ENCODE peak calls at places on chromosomes 13 and 19, in nine cellular contexts. B is PC-3, E is endodermal cell, G is pancreas, Z is heart right ventricle, P is aorta, I is breast epithelium, U is stomach, A is Peyer's patch. J is an unnamed sample. For H3K9me3 and H3K36me3, the result is how much of the 10 kb centered on the place peaks cover.

GRCh38 chr19:13748169-13748884 is 16.0 kb upstream of the MRI1 start:
- DNase-seq in P (no peak), A (peak), Z (no peak), E (peak), G (peak), B (peak), U (no peak), I (no peak), J (no peak)

GRCh38 chr13:64675256-64675892 is 2554.8 kb downstream of the PCDH9 start:
- DNase-seq in U (no peak), I (no peak), E (no peak), Z (no peak), A (no peak), P (no peak), B (peak), G (no peak), J (no peak)

GRCh38 chr13:28408235-28408848 is 86.6 kb downstream of the FLT1 start:
- DNase-seq in P (no peak), E (no peak), Z (peak), A (peak), G (no peak), U (no peak), B (no peak), I (no peak), J (no peak)

GRCh38 chr19:9847087-9847671 is 12.1 kb downstream of the PIN1 start:
- DNase-seq in G (no peak), Z (no peak), U (peak), B (peak), E (peak), A (peak), I (no peak), P (peak), J (no peak)

GRCh38 chr13:105702441-105702840 is 833.0 kb downstream of the EFNB2 start:
- DNase-seq in G (peak), U (no peak), I (no peak), Z (no peak), B (no peak), A (no peak), E (no peak), P (no peak), J (no peak)

GRCh38 chr13:36385471-36385870 is 39.3 kb upstream of the SPART start:
- DNase-seq in Z (no peak), I (no peak), U (no peak), P (no peak), B (peak), A (no peak), E (no peak), G (no peak), J (no peak)

GRCh38 chr13:55230570-55230908 is 1910.2 kb upstream of the PRR20A start:
- DNase-seq in I (no peak), U (no peak), A (no peak), G (no peak), E (no peak), P (no peak), B (no peak), Z (no peak), J (no peak)

GRCh38 chr13:59865398-59865797 is 298.3 kb downstream of the DIAPH3 start:
- DNase-seq in B (peak), G (no peak), P (no peak), E (no peak), U (no peak), Z (no peak), I (no peak), A (no peak), J (no peak)

GRCh38 chr19:4327877-4328242 is 10.8 kb downstream of the STAP2 start:
- DNase-seq in U (no peak), E (no peak), G (no peak), Z (no peak), A (no peak), I (peak), P (no peak), B (no peak), J (no peak)

GRCh38 chr13:102847272-102848234 is 1.7 kb downstream of the ERCC5 start:
- DNase-seq in I (no peak), G (no peak), A (no peak), U (no peak), Z (no peak), E (no peak), P (no peak), B (peak), J (peak)

GRCh38 chr13:86051134-86052103 is 252.2 kb upstream of the SLITRK6 start:
- DNase-seq in A (no peak), E (peak), I (no peak), U (no peak), G (no peak), B (peak), P (no peak), Z (no peak), J (no peak)

GRCh38 chr19:48718711-48719231 is 754 bp downstream of the MAMSTR start:
- DNase-seq in E (peak), A (no peak), G (no peak), Z (peak), P (no peak), B (no peak), U (no peak), I (no peak), J (no peak)

GRCh38 chr19:15841875-15842569 is 26.6 kb upstream of the OR10H1 start:
- DNase-seq in U (no peak), A (no peak), Z (no peak), E (no peak), B (no peak), P (no peak), G (no peak), I (no peak), J (no peak)

GRCh38 chr13:61486496-61486895 is 70.8 kb upstream of the PCDH20 start:
- DNase-seq in U (no peak), A (no peak), I (no peak), G (no peak), B (no peak), Z (no peak), E (no peak), P (no peak), J (no peak)

GRCh38 chr19:1910169-1910568 is 5.0 kb downstream of the ADAT3 start:
- DNase-seq in P (no peak), G (no peak), A (no peak), E (no peak), B (no peak), I (no peak), Z (no peak), U (no peak), J (no peak)

GRCh38 chr19:42540071-42540553 is 11.8 kb upstream of the CEACAM1 start:
- DNase-seq in U (peak), G (no peak), Z (no peak), I (no peak), B (no peak), E (peak), P (peak), A (peak), J (no peak)

GRCh38 chr19:53897459-53897858 is 11.6 kb upstream of the CACNG7 start:
- DNase-seq in E (no peak), P (no peak), I (no peak), Z (no peak), G (no peak), U (no peak), B (no peak), A (no peak), J (no peak)

GRCh38 chr19:19410553-19411550 is 5.4 kb downstream of the GATAD2A start:
- DNase-seq in A (no peak), I (no peak), U (no peak), Z (no peak), G (no peak), E (no peak), B (no peak), P (no peak), J (peak)

GRCh38 chr19:33064778-33065550 is at the start of gene RHPN2:
- DNase-seq in G (peak), E (peak), B (peak), Z (peak), I (no peak), U (peak), A (peak), P (peak), J (no peak)

GRCh38 chr19:19404879-19405860 is at the start of gene GATAD2A:
- DNase-seq in E (peak), U (peak), I (peak), G (peak), Z (peak), B (peak), P (peak), A (peak), J (peak)

GRCh38 chr13:113607056-113607455 is 22.5 kb downstream of the TFDP1 start:
- DNase-seq in A (no peak), U (no peak), P (no peak), G (no peak), I (no peak), Z (no peak), E (no peak), B (no peak), J (no peak)
- H3K9me3 ChIP-seq in A (under half), U (under half), P (under half), G (under half), I (under half), Z (under half), E (under half), B (under half), J (under half)

GRCh38 chr19:37946132-37946531 is 39.1 kb downstream of the SIPA1L3 start:
- DNase-seq in P (no peak), G (no peak), Z (no peak), B (no peak), I (no peak), E (no peak), U (peak), A (no peak), J (no peak)
- H3K27ac ChIP-seq in P (no peak), G (no peak), Z (no peak), B (no peak), I (no peak), E (no peak), U (no peak), A (peak), J (no peak)

GRCh38 chr13:42148538-42148937 is 100.1 kb downstream of the DGKH start:
- DNase-seq in P (no peak), G (no peak), B (no peak), E (no peak), A (no peak), U (no peak), I (no peak), Z (no peak), J (no peak)
- H3K36me3 ChIP-seq in P (under half), G (under half), B (under half), E (under half), A (under half), U (under half), I (under half), Z (under half), J (under half)

GRCh38 chr19:58009301-58009665 is 6.7 kb upstream of the ZNF606 start:
- DNase-seq in U (no peak), I (no peak), A (no peak), P (no peak), Z (no peak), B (no peak), G (no peak), E (no peak), J (no peak)

GRCh38 chr19:58007285-58007684 is 4.7 kb upstream of the ZNF606 start:
- DNase-seq in Z (no peak), P (no peak), G (no peak), A (no peak), I (no peak), B (no peak), U (no peak), E (no peak), J (no peak)

GRCh38 chr19:58010507-58010906 is 7.9 kb upstream of the ZNF606 start:
- DNase-seq in A (no peak), Z (no peak), I (no peak), P (no peak), E (no peak), U (no peak), B (no peak), G (no peak), J (no peak)

GRCh38 chr19:58009666-58010301 is 7.2 kb upstream of the ZNF606 start:
- DNase-seq in B (peak), I (peak), E (peak), A (peak), P (peak), G (peak), Z (peak), U (peak), J (peak)
- H3K9me3 ChIP-seq in B (under half), I (half or more), E (half or more), A (half or more), P (under half), G (under half), Z (under half), U (half or more), J (half or more)

GRCh38 chr19:39024875-39025641 is 7.3 kb downstream of the FBXO27 start:
- DNase-seq in E (no peak), P (no peak), G (no peak), A (no peak), I (no peak), B (no peak), U (no peak), Z (no peak), J (no peak)
- H3K27ac ChIP-seq in E (no peak), P (no peak), G (no peak), A (no peak), I (no peak), B (no peak), U (no peak), Z (no peak), J (no peak)

J was measured in CD8-positive, alpha-beta memory T cell.